ENCODE peak calls at places on chromosomes 11 and 22, in eight cellular contexts. One of them, this sample, is unnamed.

GRCh38 chr22:23395476-23396361 is 184.4 kb downstream of the IGLL1 start:
- DNase-seq in iPS-NIHi11: no peak
- DNase-seq in neuronal stem cell: no peak
- DNase-seq in hypothalamus: no peak
- DNase-seq in AG20443: no peak
- DNase-seq in A172: no peak
- DNase-seq in tibial artery: no peak
- DNase-seq in foreskin fibroblast: no peak
- DNase-seq in this sample: no peak

GRCh38 chr22:47192651-47193437 is 430.4 kb downstream of the TBC1D22A start:
- DNase-seq in iPS-NIHi11: peak
- DNase-seq in neuronal stem cell: no peak
- DNase-seq in hypothalamus: no peak
- DNase-seq in AG20443: no peak
- DNase-seq in A172: peak
- DNase-seq in tibial artery: peak
- DNase-seq in foreskin fibroblast: no peak
- DNase-seq in this sample: no peak

GRCh38 chr11:119258180-119258579 is 52.0 kb downstream of the CBL start:
- DNase-seq in iPS-NIHi11: no peak
- DNase-seq in neuronal stem cell: no peak
- DNase-seq in hypothalamus: no peak
- DNase-seq in AG20443: no peak
- DNase-seq in A172: no peak
- DNase-seq in tibial artery: no peak
- DNase-seq in foreskin fibroblast: no peak
- DNase-seq in this sample: no peak

GRCh38 chr22:49614966-49615965 is 212.4 kb downstream of the BRD1 start:
- DNase-seq in iPS-NIHi11: no peak
- DNase-seq in neuronal stem cell: no peak
- DNase-seq in hypothalamus: no peak
- DNase-seq in AG20443: no peak
- DNase-seq in A172: no peak
- DNase-seq in tibial artery: peak
- DNase-seq in foreskin fibroblast: no peak
- DNase-seq in this sample: no peak

GRCh38 chr11:119316729-119317591 is at the start of gene MCAM:
- DNase-seq in iPS-NIHi11: peak
- DNase-seq in neuronal stem cell: no peak
- DNase-seq in hypothalamus: no peak
- DNase-seq in AG20443: peak
- DNase-seq in A172: no peak
- DNase-seq in tibial artery: peak
- DNase-seq in foreskin fibroblast: no peak
- DNase-seq in this sample: no peak

GRCh38 chr11:47182380-47182779 is 3.9 kb downstream of the PACSIN3 start:
- DNase-seq in iPS-NIHi11: no peak
- DNase-seq in neuronal stem cell: no peak
- DNase-seq in hypothalamus: no peak
- DNase-seq in AG20443: no peak
- DNase-seq in A172: no peak
- DNase-seq in tibial artery: no peak
- DNase-seq in foreskin fibroblast: no peak
- DNase-seq in this sample: no peak

GRCh38 chr11:115104851-115105453 is 399.3 kb downstream of the CADM1 start:
- DNase-seq in iPS-NIHi11: no peak
- DNase-seq in neuronal stem cell: no peak
- DNase-seq in hypothalamus: no peak
- DNase-seq in AG20443: peak
- DNase-seq in A172: no peak
- DNase-seq in tibial artery: no peak
- DNase-seq in foreskin fibroblast: no peak
- DNase-seq in this sample: no peak

GRCh38 chr11:73201249-73201648 is 16.8 kb upstream of the P2RY2 start:
- DNase-seq in iPS-NIHi11: no peak
- DNase-seq in neuronal stem cell: no peak
- DNase-seq in hypothalamus: no peak
- DNase-seq in AG20443: no peak
- DNase-seq in A172: no peak
- DNase-seq in tibial artery: no peak
- DNase-seq in foreskin fibroblast: no peak
- DNase-seq in this sample: peak

GRCh38 chr11:126317681-126318641 is 14.1 kb downstream of the DCPS start:
- DNase-seq in iPS-NIHi11: no peak
- DNase-seq in neuronal stem cell: no peak
- DNase-seq in hypothalamus: no peak
- DNase-seq in AG20443: peak
- DNase-seq in A172: peak
- DNase-seq in tibial artery: peak
- DNase-seq in foreskin fibroblast: peak
- DNase-seq in this sample: peak

GRCh38 chr11:107830915-107831540 is 27.6 kb downstream of the SLC35F2 start:
- DNase-seq in iPS-NIHi11: no peak
- DNase-seq in neuronal stem cell: no peak
- DNase-seq in hypothalamus: no peak
- DNase-seq in AG20443: no peak
- DNase-seq in A172: no peak
- DNase-seq in tibial artery: no peak
- DNase-seq in foreskin fibroblast: no peak
- DNase-seq in this sample: no peak

GRCh38 chr22:39242809-39243442 is 1.9 kb downstream of the PDGFB start:
- DNase-seq in iPS-NIHi11: peak
- DNase-seq in neuronal stem cell: no peak
- DNase-seq in hypothalamus: no peak
- DNase-seq in AG20443: no peak
- DNase-seq in A172: no peak
- DNase-seq in tibial artery: no peak
- DNase-seq in foreskin fibroblast: no peak
- DNase-seq in this sample: no peak

GRCh38 chr11:64718084-64718779 is 4.8 kb downstream of the NRXN2 start:
- DNase-seq in iPS-NIHi11: no peak
- DNase-seq in neuronal stem cell: no peak
- DNase-seq in hypothalamus: no peak
- DNase-seq in AG20443: no peak
- DNase-seq in A172: no peak
- DNase-seq in tibial artery: no peak
- DNase-seq in foreskin fibroblast: no peak
- DNase-seq in this sample: no peak

GRCh38 chr11:128511712-128512111 is 75.6 kb downstream of the ETS1 start:
- DNase-seq in iPS-NIHi11: no peak
- DNase-seq in neuronal stem cell: no peak
- DNase-seq in hypothalamus: no peak
- DNase-seq in AG20443: no peak
- DNase-seq in A172: no peak
- DNase-seq in tibial artery: no peak
- DNase-seq in foreskin fibroblast: no peak
- DNase-seq in this sample: no peak

GRCh38 chr11:17277024-17277584 is 565 bp downstream of the NUCB2 start:
- DNase-seq in iPS-NIHi11: no peak
- DNase-seq in neuronal stem cell: no peak
- DNase-seq in hypothalamus: no peak
- DNase-seq in AG20443: peak
- DNase-seq in A172: peak
- DNase-seq in tibial artery: peak
- DNase-seq in foreskin fibroblast: no peak
- DNase-seq in this sample: peak

This sample was measured in NCI-H2227 treated with DMSO at 0.1 percent for 48 hours.